ENCODE peak calls at places on chromosomes 3 and 15, in five cellular contexts. N is kidney glomerular epithelial cell, B is body of pancreas, W is EL, S is activated gamma-delta T cell treated with Interleukin-2 at 50 U/mL for 16 hours. D is an unnamed sample.

GRCh38 chr15:20645956-20646355 is 104.4 kb upstream of the GOLGA6L6 start:
- DNase-seq in N (no peak), B (no peak), W (peak), S (no peak), D (no peak)

GRCh38 chr3:39982665-39983357 is 173.4 kb downstream of the MYRIP start:
- DNase-seq in N (no peak), B (peak), W (no peak), S (no peak), D (peak)

GRCh38 chr3:124558898-124559649 is 171.2 kb upstream of the UMPS start:
- DNase-seq in N (peak), B (peak), W (peak), S (no peak), D (peak)

GRCh38 chr3:23591374-23591773 is 214.4 kb upstream of the UBE2E1 start:
- DNase-seq in N (no peak), B (no peak), W (no peak), S (no peak), D (no peak)

GRCh38 chr3:50147447-50147846 is 7.7 kb upstream of the SEMA3F start:
- DNase-seq in N (no peak), B (no peak), W (no peak), S (no peak), D (no peak)

GRCh38 chr3:115537669-115538068 is 85.6 kb upstream of the GAP43 start:
- DNase-seq in N (no peak), B (no peak), W (no peak), S (no peak), D (no peak)

GRCh38 chr3:36192901-36193300 is 187.4 kb upstream of the STAC start:
- DNase-seq in N (no peak), B (no peak), W (no peak), S (no peak), D (no peak)

GRCh38 chr3:187227658-187228258 is 30.5 kb downstream of the RTP1 start:
- DNase-seq in N (peak), B (no peak), W (peak), S (no peak), D (no peak)

GRCh38 chr3:17800232-17800631 is 57.8 kb upstream of the TBC1D5 start:
- DNase-seq in N (peak), B (no peak), W (peak), S (no peak), D (no peak)

GRCh38 chr3:115804722-115805121 is 181.4 kb downstream of the GAP43 start:
- DNase-seq in N (no peak), B (no peak), W (peak), S (no peak), D (no peak)

GRCh38 chr3:142019794-142020320 is 129.5 kb downstream of the TFDP2 start:
- DNase-seq in N (peak), B (no peak), W (no peak), S (no peak), D (no peak)

GRCh38 chr3:184559336-184559735 is 2.2 kb upstream of the EPHB3 start:
- DNase-seq in N (no peak), B (peak), W (no peak), S (no peak), D (peak)

GRCh38 chr3:96803860-96804259 is 10.5 kb upstream of the EPHA6 start:
- DNase-seq in N (no peak), B (no peak), W (no peak), S (no peak), D (no peak)

GRCh38 chr15:25944386-25944785 is 81.3 kb upstream of the ATP10A start:
- DNase-seq in N (no peak), B (no peak), W (no peak), S (no peak), D (no peak)

GRCh38 chr3:72560857-72561675 is 287.2 kb downstream of the SHQ1 start:
- DNase-seq in N (no peak), B (no peak), W (no peak), S (no peak), D (no peak)

GRCh38 chr15:72229076-72229946 is 1.7 kb downstream of the PKM start:
- DNase-seq in N (no peak), B (no peak), W (no peak), S (peak), D (peak)

GRCh38 chr3:128794788-128795649 is 69.0 kb downstream of the RAB7A start:
- DNase-seq in N (peak), B (peak), W (peak), S (peak), D (peak)